ENCODE peak calls at places on chromosomes 1 and 21, in seven cellular contexts. One of them, this sample, is unnamed.

GRCh38 chr1:98049370-98050115 is 128.7 kb upstream of the DPYD start:
- DNase-seq in prostate gland: no peak
- DNase-seq in lung: no peak
- DNase-seq in A549: no peak
- DNase-seq in IMR-90: peak; percentile 38
- DNase-seq in lower lobe of right lung: peak; percentile 42
- DNase-seq in neural progenitor cell: peak; percentile 64
- DNase-seq in this sample: no peak

GRCh38 chr21:34795152-34796141 is 126.7 kb downstream of the CLIC6 start:
- DNase-seq in A549: peak; percentile 75
- DNase-seq in prostate gland: peak; percentile 74
- DNase-seq in lung: no peak
- DNase-seq in neural progenitor cell: no peak
- DNase-seq in IMR-90: peak; percentile 77
- DNase-seq in lower lobe of right lung: no peak
- DNase-seq in this sample: no peak

GRCh38 chr21:41643246-41643966 is 123.4 kb downstream of the RIPK4 start:
- DNase-seq in lower lobe of right lung: no peak
- DNase-seq in IMR-90: no peak
- DNase-seq in lung: no peak
- DNase-seq in prostate gland: no peak
- DNase-seq in A549: no peak
- DNase-seq in neural progenitor cell: no peak
- DNase-seq in this sample: no peak

GRCh38 chr1:232650433-232650832 is 20.5 kb upstream of the SIPA1L2 start:
- DNase-seq in A549: no peak
- DNase-seq in lower lobe of right lung: no peak
- DNase-seq in IMR-90: no peak
- DNase-seq in lung: no peak
- DNase-seq in prostate gland: no peak
- DNase-seq in neural progenitor cell: no peak
- DNase-seq in this sample: no peak

GRCh38 chr1:39692152-39693064 is 1.2 kb upstream of the HPCAL4 start:
- DNase-seq in A549: no peak
- DNase-seq in lower lobe of right lung: peak; percentile 73
- DNase-seq in prostate gland: no peak
- DNase-seq in neural progenitor cell: peak; percentile 70
- DNase-seq in IMR-90: no peak
- DNase-seq in lung: peak; percentile 39
- DNase-seq in this sample: peak; percentile 35

GRCh38 chr1:105023719-105024118 is 1274.0 kb downstream of the AMY1C start:
- DNase-seq in lung: no peak
- DNase-seq in lower lobe of right lung: no peak
- DNase-seq in prostate gland: no peak
- DNase-seq in A549: no peak
- DNase-seq in neural progenitor cell: no peak
- DNase-seq in IMR-90: no peak
- DNase-seq in this sample: no peak

GRCh38 chr1:32400876-32401631 is 6.8 kb upstream of the BSDC1 start:
- DNase-seq in prostate gland: peak; percentile 72
- DNase-seq in IMR-90: peak; percentile 84
- DNase-seq in lower lobe of right lung: peak; percentile 87
- DNase-seq in lung: peak; percentile 84
- DNase-seq in neural progenitor cell: peak; percentile 89
- DNase-seq in A549: peak; percentile 67
- DNase-seq in this sample: peak; percentile 40

GRCh38 chr1:117630423-117630998 is 24.7 kb downstream of the TENT5C start:
- DNase-seq in IMR-90: no peak
- DNase-seq in prostate gland: no peak
- DNase-seq in neural progenitor cell: no peak
- DNase-seq in lower lobe of right lung: peak; percentile 73
- DNase-seq in A549: no peak
- DNase-seq in lung: peak; percentile 55
- DNase-seq in this sample: no peak

GRCh38 chr1:52057876-52058275 is 1.8 kb downstream of the BTF3L4 start:
- DNase-seq in prostate gland: no peak
- DNase-seq in lung: no peak
- DNase-seq in neural progenitor cell: no peak
- DNase-seq in lower lobe of right lung: no peak
- DNase-seq in A549: no peak
- DNase-seq in IMR-90: no peak
- DNase-seq in this sample: no peak

GRCh38 chr1:113835686-113836290 is 23.5 kb upstream of the RSBN1 start:
- DNase-seq in prostate gland: no peak
- DNase-seq in neural progenitor cell: peak; percentile 42
- DNase-seq in A549: peak; percentile 36
- DNase-seq in lung: no peak
- DNase-seq in IMR-90: peak; percentile 61
- DNase-seq in lower lobe of right lung: no peak
- DNase-seq in this sample: no peak

GRCh38 chr1:18556364-18556763 is 74.3 kb upstream of the PAX7 start:
- DNase-seq in lung: no peak
- DNase-seq in lower lobe of right lung: no peak
- DNase-seq in A549: peak; percentile 28
- DNase-seq in IMR-90: peak; percentile 12
- DNase-seq in neural progenitor cell: peak; percentile 63
- DNase-seq in prostate gland: no peak
- DNase-seq in this sample: no peak

GRCh38 chr1:198939946-198940345 is 301.1 kb downstream of the PTPRC start:
- DNase-seq in lower lobe of right lung: no peak
- DNase-seq in prostate gland: no peak
- DNase-seq in lung: no peak
- DNase-seq in A549: no peak
- DNase-seq in neural progenitor cell: no peak
- DNase-seq in IMR-90: no peak
- DNase-seq in this sample: no peak

GRCh38 chr1:113442130-113442529 is 51.8 kb downstream of the MAGI3 start:
- DNase-seq in lower lobe of right lung: no peak
- DNase-seq in neural progenitor cell: no peak
- DNase-seq in A549: no peak
- DNase-seq in lung: no peak
- DNase-seq in prostate gland: no peak
- DNase-seq in IMR-90: no peak
- DNase-seq in this sample: no peak

GRCh38 chr1:6502000-6502891 is 10.8 kb upstream of the PLEKHG5 start:
- DNase-seq in lung: no peak
- DNase-seq in neural progenitor cell: no peak
- DNase-seq in IMR-90: no peak
- DNase-seq in A549: no peak
- DNase-seq in prostate gland: no peak
- DNase-seq in lower lobe of right lung: no peak
- DNase-seq in this sample: no peak

GRCh38 chr1:46285730-46286477 is 17.5 kb downstream of the LRRC41 start:
- DNase-seq in lower lobe of right lung: no peak
- DNase-seq in prostate gland: no peak
- DNase-seq in lung: no peak
- DNase-seq in A549: no peak
- DNase-seq in neural progenitor cell: peak; percentile 13
- DNase-seq in IMR-90: no peak
- DNase-seq in this sample: peak; percentile 30

GRCh38 chr1:60637651-60638050 is 444.7 kb upstream of the NFIA start:
- DNase-seq in lower lobe of right lung: no peak
- DNase-seq in A549: no peak
- DNase-seq in neural progenitor cell: no peak
- DNase-seq in IMR-90: no peak
- DNase-seq in prostate gland: no peak
- DNase-seq in lung: no peak
- DNase-seq in this sample: no peak

GRCh38 chr1:51671527-51672325 is 54.8 kb downstream of the OSBPL9 start:
- DNase-seq in neural progenitor cell: no peak
- DNase-seq in lung: no peak
- DNase-seq in prostate gland: no peak
- DNase-seq in IMR-90: peak; percentile 96
- DNase-seq in A549: peak; percentile 33
- DNase-seq in lower lobe of right lung: no peak
- DNase-seq in this sample: no peak

GRCh38 chr21:45365608-45366241 is 39.2 kb upstream of the COL18A1 start:
- DNase-seq in IMR-90: peak; percentile 68
- DNase-seq in lower lobe of right lung: no peak
- DNase-seq in neural progenitor cell: peak; percentile 62
- DNase-seq in A549: peak; percentile 73
- DNase-seq in lung: no peak
- DNase-seq in prostate gland: no peak
- DNase-seq in this sample: no peak

GRCh38 chr1:34332996-34333395 is 156.3 kb downstream of the C1orf94 start:
- DNase-seq in prostate gland: no peak
- DNase-seq in A549: no peak
- DNase-seq in neural progenitor cell: no peak
- DNase-seq in lower lobe of right lung: no peak
- DNase-seq in lung: no peak
- DNase-seq in IMR-90: no peak
- DNase-seq in this sample: no peak

GRCh38 chr1:156945881-156946661 is 25.6 kb downstream of the LRRC71 start:
- DNase-seq in lung: no peak
- DNase-seq in lower lobe of right lung: no peak
- DNase-seq in IMR-90: peak; percentile 60
- DNase-seq in neural progenitor cell: no peak
- DNase-seq in prostate gland: no peak
- DNase-seq in A549: no peak
- DNase-seq in this sample: no peak

GRCh38 chr1:58803858-58804257 is 20.0 kb upstream of the JUN start:
- DNase-seq in A549: no peak
- DNase-seq in IMR-90: no peak
- DNase-seq in neural progenitor cell: no peak
- DNase-seq in prostate gland: no peak
- DNase-seq in lung: no peak
- DNase-seq in lower lobe of right lung: no peak
- DNase-seq in this sample: no peak
- H3K4me1 ChIP-seq in A549: no peaks in the 10 kb centered on the region
- H3K4me1 ChIP-seq in IMR-90: peaks cover 2% of the 10 kb centered on the region
- H3K4me1 ChIP-seq in neural progenitor cell: no peaks in the 10 kb centered on the region
- H3K4me1 ChIP-seq in prostate gland: no peaks in the 10 kb centered on the region
- H3K4me1 ChIP-seq in lung: peaks cover 2% of the 10 kb centered on the region
- H3K4me1 ChIP-seq in lower lobe of right lung: peaks cover 13% of the 10 kb centered on the region
- H3K4me1 ChIP-seq in this sample: no peaks in the 10 kb centered on the region

GRCh38 chr1:234311414-234311813 is 61.8 kb upstream of the COA6 start:
- DNase-seq in lung: no peak
- DNase-seq in lower lobe of right lung: no peak
- DNase-seq in neural progenitor cell: no peak
- DNase-seq in prostate gland: no peak
- DNase-seq in A549: no peak
- DNase-seq in IMR-90: no peak
- DNase-seq in this sample: no peak

GRCh38 chr1:234313171-234313570 is 60.1 kb upstream of the COA6 start:
- DNase-seq in lung: no peak
- DNase-seq in IMR-90: no peak
- DNase-seq in prostate gland: no peak
- DNase-seq in neural progenitor cell: no peak
- DNase-seq in lower lobe of right lung: no peak
- DNase-seq in A549: no peak
- DNase-seq in this sample: no peak

GRCh38 chr1:234315588-234315987 is 57.7 kb upstream of the COA6 start:
- DNase-seq in prostate gland: no peak
- DNase-seq in neural progenitor cell: no peak
- DNase-seq in IMR-90: no peak
- DNase-seq in lower lobe of right lung: no peak
- DNase-seq in A549: no peak
- DNase-seq in lung: no peak
- DNase-seq in this sample: no peak

GRCh38 chr1:234316486-234316885 is 56.8 kb upstream of the COA6 start:
- DNase-seq in A549: no peak
- DNase-seq in IMR-90: no peak
- DNase-seq in neural progenitor cell: no peak
- DNase-seq in lower lobe of right lung: no peak
- DNase-seq in prostate gland: no peak
- DNase-seq in lung: no peak
- DNase-seq in this sample: no peak

DNA sequence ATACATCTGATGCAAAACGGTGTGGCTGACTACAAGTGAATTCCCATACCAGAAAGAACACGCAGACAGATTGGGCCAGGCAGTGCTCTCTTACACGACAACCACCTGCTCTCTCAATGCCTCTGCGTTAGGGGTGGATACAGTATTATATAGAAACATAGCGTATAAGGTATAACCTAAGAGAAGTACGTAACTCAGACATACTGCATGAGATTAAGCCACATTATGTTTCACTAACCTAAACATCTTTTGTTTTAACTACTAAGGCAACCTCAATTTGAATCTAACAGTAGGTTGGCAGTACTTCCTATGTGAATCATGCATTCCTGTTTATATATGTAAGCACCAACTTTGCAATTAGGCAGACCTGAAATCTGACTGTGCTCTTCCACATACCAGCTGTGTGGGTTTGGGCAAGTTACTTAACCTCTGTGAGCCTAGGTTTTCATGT is 58.1 kb upstream of the COA6 start:
- DNase-seq in lower lobe of right lung: no peak
- DNase-seq in neural progenitor cell: no peak
- DNase-seq in A549: no peak
- DNase-seq in prostate gland: no peak
- DNase-seq in lung: no peak
- DNase-seq in IMR-90: peak; percentile 76
- DNase-seq in this sample: no peak
- H3K27ac ChIP-seq in lower lobe of right lung: no peak overlapping the region
- H3K27ac ChIP-seq in neural progenitor cell: no peak overlapping the region
- H3K27ac ChIP-seq in A549: peak overlapping the region; percentile 56
- H3K27ac ChIP-seq in prostate gland: no peak overlapping the region
- H3K27ac ChIP-seq in lung: no peak overlapping the region
- H3K27ac ChIP-seq in IMR-90: no peak overlapping the region
- H3K27ac ChIP-seq in this sample: peak overlapping the region; percentile 1

GRCh38 chr1:21308330-21308729 is 18.1 kb upstream of the ECE1 start:
- DNase-seq in A549: no peak
- DNase-seq in lower lobe of right lung: no peak
- DNase-seq in neural progenitor cell: no peak
- DNase-seq in prostate gland: no peak
- DNase-seq in IMR-90: no peak
- DNase-seq in lung: no peak
- DNase-seq in this sample: no peak

GRCh38 chr1:21305900-21306189 is 15.6 kb upstream of the ECE1 start:
- DNase-seq in neural progenitor cell: no peak
- DNase-seq in prostate gland: no peak
- DNase-seq in lung: no peak
- DNase-seq in IMR-90: no peak
- DNase-seq in A549: no peak
- DNase-seq in lower lobe of right lung: no peak
- DNase-seq in this sample: no peak

GRCh38 chr1:21307663-21308062 is 17.4 kb upstream of the ECE1 start:
- DNase-seq in lung: no peak
- DNase-seq in IMR-90: no peak
- DNase-seq in prostate gland: no peak
- DNase-seq in neural progenitor cell: peak; percentile 69
- DNase-seq in A549: no peak
- DNase-seq in lower lobe of right lung: no peak
- DNase-seq in this sample: peak; percentile 12

GRCh38 chr1:21308847-21309652 is 18.8 kb upstream of the ECE1 start:
- DNase-seq in lung: no peak
- DNase-seq in lower lobe of right lung: no peak
- DNase-seq in IMR-90: no peak
- DNase-seq in A549: no peak
- DNase-seq in prostate gland: peak; percentile 65
- DNase-seq in neural progenitor cell: peak; percentile 52
- DNase-seq in this sample: no peak

GRCh38 chr1:21307210-21307609 is 16.9 kb upstream of the ECE1 start:
- DNase-seq in lung: no peak
- DNase-seq in neural progenitor cell: no peak
- DNase-seq in prostate gland: no peak
- DNase-seq in A549: no peak
- DNase-seq in lower lobe of right lung: no peak
- DNase-seq in IMR-90: no peak
- DNase-seq in this sample: no peak
- H3K4me1 ChIP-seq in lung: peaks cover 21% of the 10 kb centered on the region
- H3K4me1 ChIP-seq in neural progenitor cell: peaks cover 32% of the 10 kb centered on the region
- H3K4me1 ChIP-seq in prostate gland: peaks cover 14% of the 10 kb centered on the region
- H3K4me1 ChIP-seq in A549: peaks cover 57% of the 10 kb centered on the region
- H3K4me1 ChIP-seq in lower lobe of right lung: peaks cover 44% of the 10 kb centered on the region
- H3K4me1 ChIP-seq in IMR-90: peaks cover 60% of the 10 kb centered on the region
- H3K4me1 ChIP-seq in this sample: peaks cover 37% of the 10 kb centered on the region

GRCh38 chr21:33059319-33059894 is 10.5 kb upstream of the OLIG1 start:
- DNase-seq in IMR-90: no peak
- DNase-seq in neural progenitor cell: no peak
- DNase-seq in lung: peak; percentile 52
- DNase-seq in prostate gland: no peak
- DNase-seq in A549: no peak
- DNase-seq in lower lobe of right lung: no peak
- DNase-seq in this sample: no peak
- H3K27ac ChIP-seq in IMR-90: no peak overlapping the region
- H3K27ac ChIP-seq in neural progenitor cell: no peak overlapping the region
- H3K27ac ChIP-seq in lung: no peak overlapping the region
- H3K27ac ChIP-seq in prostate gland: no peak overlapping the region
- H3K27ac ChIP-seq in A549: no peak overlapping the region
- H3K27ac ChIP-seq in lower lobe of right lung: peak overlapping the region; percentile 11
- H3K27ac ChIP-seq in this sample: no peak overlapping the region

This sample was measured in CD8-positive, alpha-beta memory T cell.